ENCODE peak calls at places on chromosomes 5 and 9, in nine cellular contexts. One of them, this sample, is unnamed.

GRCh38 chr9:93097496-93098205 is 1.6 kb downstream of the CARD19 start:
- DNase-seq in CD8-positive, alpha-beta memory T cell: no peak
- DNase-seq in activated naive CD4-positive, alpha-beta T cell: no peak
- DNase-seq in heart right ventricle: no peak
- DNase-seq in GM23248: peak
- DNase-seq in retina: no peak
- DNase-seq in testis: peak
- DNase-seq in right atrium auricular region: no peak
- DNase-seq in amniotic stem cell: no peak
- DNase-seq in this sample: no peak

GRCh38 chr5:100647461-100648230 is 112.5 kb downstream of the FAM174A start:
- DNase-seq in CD8-positive, alpha-beta memory T cell: no peak
- DNase-seq in GM23248: peak
- DNase-seq in right atrium auricular region: peak
- DNase-seq in testis: peak
- DNase-seq in amniotic stem cell: no peak
- DNase-seq in retina: no peak
- DNase-seq in activated naive CD4-positive, alpha-beta T cell: no peak
- DNase-seq in heart right ventricle: peak
- DNase-seq in this sample: no peak

GRCh38 chr5:132209901-132210545 is 17.6 kb downstream of the P4HA2 start:
- DNase-seq in retina: no peak
- DNase-seq in activated naive CD4-positive, alpha-beta T cell: no peak
- DNase-seq in CD8-positive, alpha-beta memory T cell: no peak
- DNase-seq in testis: no peak
- DNase-seq in heart right ventricle: no peak
- DNase-seq in amniotic stem cell: no peak
- DNase-seq in right atrium auricular region: peak
- DNase-seq in GM23248: no peak
- DNase-seq in this sample: no peak

GRCh38 chr5:14212838-14213237 is 69.7 kb downstream of the TRIO start:
- DNase-seq in CD8-positive, alpha-beta memory T cell: no peak
- DNase-seq in retina: no peak
- DNase-seq in heart right ventricle: no peak
- DNase-seq in GM23248: no peak
- DNase-seq in activated naive CD4-positive, alpha-beta T cell: no peak
- DNase-seq in testis: no peak
- DNase-seq in right atrium auricular region: no peak
- DNase-seq in amniotic stem cell: no peak
- DNase-seq in this sample: no peak

GRCh38 chr5:172294831-172295230 is 11.3 kb upstream of the UBTD2 start:
- DNase-seq in heart right ventricle: no peak
- DNase-seq in retina: no peak
- DNase-seq in amniotic stem cell: no peak
- DNase-seq in testis: no peak
- DNase-seq in CD8-positive, alpha-beta memory T cell: no peak
- DNase-seq in activated naive CD4-positive, alpha-beta T cell: no peak
- DNase-seq in GM23248: no peak
- DNase-seq in right atrium auricular region: no peak
- DNase-seq in this sample: no peak

GRCh38 chr5:135821061-135821781 is 13.2 kb upstream of the SLC25A48 start:
- DNase-seq in heart right ventricle: no peak
- DNase-seq in activated naive CD4-positive, alpha-beta T cell: no peak
- DNase-seq in amniotic stem cell: no peak
- DNase-seq in CD8-positive, alpha-beta memory T cell: no peak
- DNase-seq in retina: no peak
- DNase-seq in right atrium auricular region: no peak
- DNase-seq in GM23248: peak
- DNase-seq in testis: no peak
- DNase-seq in this sample: no peak

GRCh38 chr5:116622375-116623075 is 47.9 kb upstream of the SEMA6A start:
- DNase-seq in CD8-positive, alpha-beta memory T cell: no peak
- DNase-seq in GM23248: no peak
- DNase-seq in right atrium auricular region: no peak
- DNase-seq in activated naive CD4-positive, alpha-beta T cell: no peak
- DNase-seq in amniotic stem cell: no peak
- DNase-seq in testis: no peak
- DNase-seq in heart right ventricle: no peak
- DNase-seq in retina: no peak
- DNase-seq in this sample: no peak

GRCh38 chr9:87267251-87267679 is 230.4 kb upstream of the DAPK1 start:
- DNase-seq in activated naive CD4-positive, alpha-beta T cell: no peak
- DNase-seq in amniotic stem cell: no peak
- DNase-seq in testis: no peak
- DNase-seq in GM23248: peak
- DNase-seq in retina: no peak
- DNase-seq in CD8-positive, alpha-beta memory T cell: no peak
- DNase-seq in right atrium auricular region: peak
- DNase-seq in heart right ventricle: peak
- DNase-seq in this sample: no peak

GRCh38 chr5:83281658-83282057 is 189.9 kb upstream of the VCAN start:
- DNase-seq in CD8-positive, alpha-beta memory T cell: no peak
- DNase-seq in GM23248: peak
- DNase-seq in amniotic stem cell: no peak
- DNase-seq in activated naive CD4-positive, alpha-beta T cell: no peak
- DNase-seq in right atrium auricular region: no peak
- DNase-seq in testis: no peak
- DNase-seq in heart right ventricle: no peak
- DNase-seq in retina: no peak
- DNase-seq in this sample: no peak

GRCh38 chr9:98085955-98086354 is 29.4 kb downstream of the NANS start:
- DNase-seq in right atrium auricular region: no peak
- DNase-seq in heart right ventricle: no peak
- DNase-seq in CD8-positive, alpha-beta memory T cell: no peak
- DNase-seq in testis: no peak
- DNase-seq in retina: peak
- DNase-seq in activated naive CD4-positive, alpha-beta T cell: no peak
- DNase-seq in amniotic stem cell: no peak
- DNase-seq in GM23248: no peak
- DNase-seq in this sample: no peak

GRCh38 chr5:174317261-174317894 is 271.9 kb downstream of the NSG2 start:
- DNase-seq in amniotic stem cell: peak
- DNase-seq in retina: peak
- DNase-seq in activated naive CD4-positive, alpha-beta T cell: no peak
- DNase-seq in testis: peak
- DNase-seq in heart right ventricle: no peak
- DNase-seq in GM23248: peak
- DNase-seq in right atrium auricular region: no peak
- DNase-seq in CD8-positive, alpha-beta memory T cell: no peak
- DNase-seq in this sample: no peak

GRCh38 chr5:776862-777711 is 7.4 kb downstream of the ZDHHC11B start:
- DNase-seq in testis: peak
- DNase-seq in amniotic stem cell: no peak
- DNase-seq in retina: no peak
- DNase-seq in GM23248: peak
- DNase-seq in activated naive CD4-positive, alpha-beta T cell: no peak
- DNase-seq in right atrium auricular region: no peak
- DNase-seq in CD8-positive, alpha-beta memory T cell: no peak
- DNase-seq in heart right ventricle: no peak
- DNase-seq in this sample: no peak

GRCh38 chr5:31625394-31625793 is 13.5 kb upstream of the PDZD2 start:
- DNase-seq in right atrium auricular region: no peak
- DNase-seq in CD8-positive, alpha-beta memory T cell: no peak
- DNase-seq in amniotic stem cell: no peak
- DNase-seq in testis: no peak
- DNase-seq in activated naive CD4-positive, alpha-beta T cell: no peak
- DNase-seq in GM23248: no peak
- DNase-seq in heart right ventricle: no peak
- DNase-seq in retina: no peak
- DNase-seq in this sample: no peak

GRCh38 chr5:169037478-169037877 is 263.5 kb downstream of the SLIT3 start:
- DNase-seq in retina: peak
- DNase-seq in heart right ventricle: no peak
- DNase-seq in right atrium auricular region: no peak
- DNase-seq in GM23248: no peak
- DNase-seq in amniotic stem cell: no peak
- DNase-seq in CD8-positive, alpha-beta memory T cell: no peak
- DNase-seq in activated naive CD4-positive, alpha-beta T cell: no peak
- DNase-seq in testis: no peak
- DNase-seq in this sample: no peak

GRCh38 chr5:62340392-62340791 is 34.4 kb downstream of the KIF2A start:
- DNase-seq in retina: no peak
- DNase-seq in amniotic stem cell: no peak
- DNase-seq in right atrium auricular region: no peak
- DNase-seq in heart right ventricle: no peak
- DNase-seq in CD8-positive, alpha-beta memory T cell: no peak
- DNase-seq in activated naive CD4-positive, alpha-beta T cell: no peak
- DNase-seq in GM23248: peak
- DNase-seq in testis: no peak
- DNase-seq in this sample: no peak

GRCh38 chr9:101711330-101711941 is 27.0 kb downstream of the GRIN3A start:
- DNase-seq in heart right ventricle: no peak
- DNase-seq in CD8-positive, alpha-beta memory T cell: no peak
- DNase-seq in GM23248: peak
- DNase-seq in retina: no peak
- DNase-seq in amniotic stem cell: no peak
- DNase-seq in activated naive CD4-positive, alpha-beta T cell: no peak
- DNase-seq in right atrium auricular region: no peak
- DNase-seq in testis: peak
- DNase-seq in this sample: no peak

This sample was measured in T-helper 1 cell.